ENCODE peak calls at places on chromosomes 3 and 15, in seven cellular contexts. N, V, W, Q, R, O and C are unnamed samples.

GRCh38 chr3:99544819-99545281 is 93.5 kb upstream of the COL8A1 start:
- DNase-seq in N (no peak), V (no peak), W (no peak), Q (no peak), R (no peak), O (no peak), C (no peak)

GRCh38 chr15:40957581-40958051 is 4.3 kb downstream of the CHAC1 start:
- DNase-seq in N (no peak), V (peak; percentile 29), W (no peak), Q (peak; percentile 71), R (no peak), O (no peak), C (no peak)

GRCh38 chr15:54620916-54621315 is 575.8 kb downstream of the RSL24D1 start:
- DNase-seq in N (no peak), V (no peak), W (no peak), Q (no peak), R (no peak), O (no peak), C (no peak)

GRCh38 chr3:43505351-43505750 is 116.5 kb downstream of the ANO10 start:
- DNase-seq in N (no peak), V (no peak), W (no peak), Q (no peak), R (no peak), O (no peak), C (no peak)

GRCh38 chr15:31250033-31250432 is 76.6 kb upstream of the KLF13 start:
- DNase-seq in N (no peak), V (no peak), W (no peak), Q (no peak), R (no peak), O (no peak), C (peak; percentile 39)

GRCh38 chr3:117774130-117774529 is 1064.6 kb downstream of the TUSC7 start:
- DNase-seq in N (no peak), V (no peak), W (no peak), Q (peak; percentile 85), R (no peak), O (no peak), C (no peak)

GRCh38 chr3:184180165-184180564 is 5.5 kb downstream of the AP2M1 start:
- DNase-seq in N (no peak), V (no peak), W (no peak), Q (no peak), R (no peak), O (no peak), C (no peak)

GRCh38 chr3:72099331-72100061 is 314.5 kb upstream of the PROK2 start:
- DNase-seq in N (peak; percentile 43), V (no peak), W (no peak), Q (peak; percentile 34), R (no peak), O (no peak), C (no peak)

GRCh38 chr3:81931265-81931664 is 169.8 kb upstream of the GBE1 start:
- DNase-seq in N (no peak), V (no peak), W (no peak), Q (no peak), R (no peak), O (no peak), C (no peak)

GRCh38 chr3:129230311-129231019 is 18.9 kb upstream of the COPG1 start:
- DNase-seq in N (no peak), V (peak; percentile 73), W (no peak), Q (peak; percentile 24), R (peak; percentile 53), O (no peak), C (no peak)

GRCh38 chr15:66701422-66702034 is 508 bp upstream of the SMAD6 start:
- DNase-seq in N (peak; percentile 77), V (peak; percentile 50), W (peak; percentile 27), Q (peak; percentile 76), R (peak; percentile 70), O (peak; percentile 13), C (peak; percentile 82)

GRCh38 chr3:15223684-15224575 is 17.9 kb downstream of the CAPN7 start:
- DNase-seq in N (no peak), V (no peak), W (no peak), Q (no peak), R (no peak), O (no peak), C (no peak)

GRCh38 chr15:92681141-92681622 is 25.6 kb upstream of the FAM174B start:
- DNase-seq in N (no peak), V (no peak), W (no peak), Q (no peak), R (no peak), O (no peak), C (no peak)

GRCh38 chr3:115448856-115449255 is 174.5 kb upstream of the GAP43 start:
- DNase-seq in N (no peak), V (no peak), W (no peak), Q (no peak), R (no peak), O (no peak), C (no peak)

DNA sequence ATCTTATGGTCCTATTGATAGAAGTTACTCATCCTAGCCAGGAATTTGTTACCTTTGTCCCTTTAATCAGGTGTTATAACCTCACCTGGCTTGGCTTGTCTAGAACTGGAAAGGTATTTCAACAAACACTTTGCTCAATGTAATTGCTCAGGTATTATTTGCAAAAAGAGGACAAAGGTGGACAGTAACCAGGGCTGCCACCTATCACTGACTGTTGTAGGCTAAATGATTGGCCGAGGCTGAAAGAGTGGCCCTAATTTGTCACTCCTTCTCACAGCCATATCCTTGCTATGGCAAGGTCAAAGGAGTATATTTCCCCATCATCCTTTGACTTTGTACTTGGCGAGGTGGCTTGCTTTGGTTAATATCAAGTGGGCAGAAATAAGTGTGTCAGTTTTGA is 2.7 kb upstream of the SELENOS start:
- DNase-seq in N (no peak), V (peak; percentile 97), W (no peak), Q (no peak), R (no peak), O (no peak), C (no peak)
- H3K4me3 ChIP-seq in N (no peak overlapping the region), V (no peak overlapping the region), W (no peak overlapping the region), Q (no peak overlapping the region), R (no peak overlapping the region), O (no peak overlapping the region), C (no peak overlapping the region)

GRCh38 chr3:4711680-4711992 is 218.5 kb downstream of the ITPR1 start:
- DNase-seq in N (no peak), V (no peak), W (no peak), Q (no peak), R (no peak), O (no peak), C (no peak)

GRCh38 chr3:4707324-4707723 is 214.2 kb downstream of the ITPR1 start:
- DNase-seq in N (no peak), V (no peak), W (no peak), Q (no peak), R (no peak), O (no peak), C (no peak)

GRCh38 chr3:4710191-4710590 is 217.0 kb downstream of the ITPR1 start:
- DNase-seq in N (no peak), V (no peak), W (no peak), Q (no peak), R (no peak), O (no peak), C (no peak)

GRCh38 chr3:4708230-4708629 is 215.1 kb downstream of the ITPR1 start:
- DNase-seq in N (no peak), V (no peak), W (no peak), Q (no peak), R (no peak), O (no peak), C (no peak)

GRCh38 chr3:4709336-4709735 is 216.2 kb downstream of the ITPR1 start:
- DNase-seq in N (no peak), V (no peak), W (no peak), Q (no peak), R (no peak), O (no peak), C (no peak)
- H3K36me3 ChIP-seq in N (no peaks in the 10 kb centered on the region), V (no peaks in the 10 kb centered on the region), W (no peaks in the 10 kb centered on the region), Q (peaks cover 35% of the 10 kb centered on the region), R (peaks cover 60% of the 10 kb centered on the region), O (peaks cover 29% of the 10 kb centered on the region), C (peaks cover 60% of the 10 kb centered on the region)

DNA sequence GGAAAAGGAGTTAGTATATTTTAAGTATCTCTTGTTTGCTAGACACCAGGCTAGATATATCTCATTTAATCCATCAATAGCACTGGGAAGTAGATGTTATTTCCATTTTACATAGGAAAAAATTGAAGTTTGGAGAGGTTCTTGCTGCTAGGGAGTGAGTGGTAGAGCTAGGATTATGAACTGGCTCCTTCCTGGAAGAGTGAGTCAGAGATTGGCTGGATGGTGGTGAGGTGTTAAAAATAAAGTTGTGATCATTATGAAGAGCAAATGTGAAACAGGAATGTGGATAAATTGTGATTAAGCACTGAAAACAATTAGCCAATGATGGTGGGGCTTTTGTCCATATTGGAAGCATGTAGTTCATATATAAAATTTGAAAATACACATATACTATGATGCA is 234.2 kb downstream of the WNT5A start:
- DNase-seq in N (no peak), V (no peak), W (no peak), Q (no peak), R (no peak), O (no peak), C (no peak)
- H3K4me1 ChIP-seq in N (no peaks in the 10 kb centered on the region), V (no peaks in the 10 kb centered on the region), W (no peaks in the 10 kb centered on the region), Q (no peaks in the 10 kb centered on the region), R (no peaks in the 10 kb centered on the region), O (no peaks in the 10 kb centered on the region), C (no peaks in the 10 kb centered on the region)

DNA sequence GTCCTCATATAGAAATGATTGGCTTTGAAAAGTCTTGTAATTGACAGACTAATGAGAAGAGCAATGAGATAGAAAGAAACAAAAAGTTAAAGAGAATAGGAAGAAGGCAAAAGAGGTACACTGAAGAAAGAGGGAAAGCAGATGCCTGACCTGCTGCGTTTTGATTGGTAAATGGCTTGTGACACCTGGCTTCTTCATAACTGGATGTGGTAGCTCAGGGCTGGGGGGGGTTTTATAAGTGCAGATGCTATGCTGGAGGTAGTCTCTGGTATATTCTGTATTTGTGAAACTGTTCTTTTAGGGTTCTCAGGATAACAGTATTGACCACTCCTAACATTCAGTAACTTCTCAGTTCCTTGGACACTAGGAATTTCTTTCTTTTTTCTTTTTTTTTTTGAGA is 1.4 kb downstream of the STARD9 start:
- DNase-seq in N (no peak), V (no peak), W (no peak), Q (no peak), R (no peak), O (no peak), C (no peak)
- H3K4me3 ChIP-seq in N (peak overlapping the region; percentile 63), V (no peak overlapping the region), W (no peak overlapping the region), Q (peak overlapping the region; percentile 84), R (peak overlapping the region; percentile 91), O (no peak overlapping the region), C (peak overlapping the region; percentile 94)

DNA sequence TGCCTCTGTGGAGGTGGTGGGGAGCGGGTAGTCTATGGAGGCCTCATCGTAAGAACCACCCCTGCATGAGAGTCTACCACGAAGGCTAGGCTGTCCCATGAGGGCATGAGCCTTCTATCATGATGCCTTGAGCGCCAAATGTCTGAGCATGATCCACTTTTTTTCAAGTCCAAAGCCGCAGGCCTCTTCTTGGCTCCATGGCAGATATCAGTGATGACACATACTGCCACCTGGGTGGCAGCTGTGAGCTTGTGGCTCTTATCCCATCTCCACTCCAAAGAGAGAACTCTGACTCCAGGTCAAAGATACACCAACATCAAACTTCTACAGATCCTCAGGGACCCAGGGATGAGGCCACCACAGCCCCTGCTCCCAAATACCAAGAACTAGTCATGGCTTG is 13.4 kb downstream of the POC1A start:
- DNase-seq in N (no peak), V (no peak), W (no peak), Q (no peak), R (no peak), O (no peak), C (no peak)
- H3K36me3 ChIP-seq in N (no peaks in the 10 kb centered on the region), V (no peaks in the 10 kb centered on the region), W (peaks cover 7% of the 10 kb centered on the region), Q (no peaks in the 10 kb centered on the region), R (peaks cover 6% of the 10 kb centered on the region), O (no peaks in the 10 kb centered on the region), C (no peaks in the 10 kb centered on the region)